ENCODE peak calls at places on chromosomes 13 and 19, in eight cellular contexts. Y is SK-N-MC; D is GM23338; P is activated CD4-positive, alpha-beta T cell treated with anti-CD3 and anti-CD28 coated beads, Interleukin-2, amount 50 U/mL, for 48 hours; K is cardiac muscle cell; W is neural progenitor cell; S is neuronal stem cell; N is AG08395. H is an unnamed sample.

GRCh38 chr19:45368737-45369340 is 1.5 kb downstream of the ERCC2 start:
- DNase-seq in Y (no peak), D (peak), P (no peak), K (no peak), W (peak), S (no peak), N (no peak), H (no peak)

GRCh38 chr13:107216046-107216715 is 648.2 kb upstream of the ARGLU1 start:
- DNase-seq in Y (peak), D (peak), P (no peak), K (no peak), W (peak), S (no peak), N (no peak), H (no peak)

GRCh38 chr13:51804295-51805172 is 571 bp upstream of the DHRS12 start:
- DNase-seq in Y (no peak), D (no peak), P (peak), K (no peak), W (no peak), S (no peak), N (no peak), H (peak)

GRCh38 chr19:13033244-13033643 is 38.0 kb downstream of the NFIX start:
- DNase-seq in Y (no peak), D (no peak), P (no peak), K (no peak), W (no peak), S (no peak), N (no peak), H (no peak)

GRCh38 chr13:95485518-95486144 is 66.9 kb upstream of the CLDN10 start:
- DNase-seq in Y (no peak), D (no peak), P (no peak), K (no peak), W (no peak), S (no peak), N (no peak), H (no peak)

GRCh38 chr13:53004605-53005004 is 24.0 kb upstream of the OLFM4 start:
- DNase-seq in Y (no peak), D (no peak), P (no peak), K (no peak), W (peak), S (no peak), N (no peak), H (no peak)

GRCh38 chr13:87810920-87811344 is 139.8 kb downstream of the SLITRK5 start:
- DNase-seq in Y (no peak), D (peak), P (no peak), K (no peak), W (no peak), S (no peak), N (no peak), H (no peak)

GRCh38 chr19:9183000-9183399 is 4.2 kb downstream of the OR7D2 start:
- DNase-seq in Y (no peak), D (no peak), P (no peak), K (no peak), W (no peak), S (no peak), N (no peak), H (no peak)

GRCh38 chr19:19562665-19563347 is 24.7 kb downstream of the CILP2 start:
- DNase-seq in Y (no peak), D (peak), P (no peak), K (no peak), W (peak), S (no peak), N (no peak), H (no peak)

GRCh38 chr13:74977498-74977897 is 504.5 kb downstream of the TBC1D4 start:
- DNase-seq in Y (no peak), D (no peak), P (no peak), K (no peak), W (no peak), S (no peak), N (no peak), H (no peak)

GRCh38 chr19:41548954-41549688 is 26.8 kb upstream of the CEACAM21 start:
- DNase-seq in Y (no peak), D (peak), P (peak), K (no peak), W (peak), S (peak), N (no peak), H (peak)

GRCh38 chr13:114142640-114143490 is 10.4 kb upstream of the RASA3 start:
- DNase-seq in Y (no peak), D (no peak), P (peak), K (no peak), W (no peak), S (no peak), N (no peak), H (peak)

GRCh38 chr19:6766357-6767080 is 716 bp downstream of the SH2D3A start:
- DNase-seq in Y (no peak), D (no peak), P (no peak), K (no peak), W (no peak), S (no peak), N (no peak), H (no peak)

GRCh38 chr19:2273356-2274184 is 8.4 kb downstream of the PEAK3 start:
- DNase-seq in Y (no peak), D (peak), P (peak), K (peak), W (peak), S (peak), N (peak), H (peak)

GRCh38 chr19:55341191-55342043 is 1.7 kb downstream of the KMT5C start:
- DNase-seq in Y (no peak), D (peak), P (peak), K (peak), W (peak), S (peak), N (peak), H (no peak)

GRCh38 chr13:50907781-50908180 is 1.8 kb upstream of the RNASEH2B start:
- DNase-seq in Y (no peak), D (no peak), P (no peak), K (no peak), W (no peak), S (no peak), N (no peak), H (no peak)

GRCh38 chr19:34057155-34057554 is 115.1 kb upstream of the LSM14A start:
- DNase-seq in Y (no peak), D (no peak), P (no peak), K (no peak), W (no peak), S (no peak), N (no peak), H (no peak)

GRCh38 chr13:30963794-30964193 is 31.3 kb downstream of the TEX26 start:
- DNase-seq in Y (no peak), D (no peak), P (no peak), K (peak), W (no peak), S (no peak), N (peak), H (no peak)

GRCh38 chr13:84896128-84896527 is 903.1 kb downstream of the SLITRK6 start:
- DNase-seq in Y (peak), D (peak), P (peak), K (peak), W (peak), S (peak), N (peak), H (no peak)

GRCh38 chr13:20160346-20161274 is at the start of gene GJA3:
- DNase-seq in Y (no peak), D (peak), P (peak), K (peak), W (peak), S (peak), N (peak), H (no peak)

GRCh38 chr19:50002386-50002960 is 22.7 kb downstream of the VRK3 start:
- DNase-seq in Y (no peak), D (no peak), P (no peak), K (no peak), W (no peak), S (no peak), N (no peak), H (no peak)

GRCh38 chr13:39809466-39809865 is 154.0 kb downstream of the COG6 start:
- DNase-seq in Y (no peak), D (no peak), P (no peak), K (no peak), W (no peak), S (no peak), N (no peak), H (no peak)

GRCh38 chr19:17424743-17425365 is 5.0 kb downstream of the MVB12A start:
- DNase-seq in Y (no peak), D (peak), P (peak), K (peak), W (peak), S (peak), N (no peak), H (no peak)

GRCh38 chr13:93172109-93172508 is 54.5 kb upstream of the GPC6 start:
- DNase-seq in Y (no peak), D (peak), P (no peak), K (no peak), W (peak), S (no peak), N (no peak), H (no peak)

GRCh38 chr13:44866512-44866911 is 122.8 kb downstream of the NUFIP1 start:
- DNase-seq in Y (no peak), D (no peak), P (no peak), K (no peak), W (no peak), S (no peak), N (no peak), H (no peak)

GRCh38 chr19:46296722-46297431 is at the start of gene HIF3A:
- DNase-seq in Y (peak), D (peak), P (no peak), K (peak), W (peak), S (peak), N (no peak), H (no peak)

H was measured in natural killer cell.